ENCODE peak calls at places on chromosomes 13 and 19, in four cellular contexts. Z is colonic mucosa, U is mucosa of descending colon, K is DND-41. S is an unnamed sample.

GRCh38 chr13:109729031-109729870 is 57.1 kb downstream of the IRS2 start:
- DNase-seq in U (no peak), Z (no peak), K (no peak), S (no peak)

GRCh38 chr13:102402292-102402691 is 444 bp upstream of the FGF14 start:
- DNase-seq in Z (no peak), U (no peak), K (no peak), S (peak; percentile 38)

GRCh38 chr19:39599116-39599515 is 3.2 kb upstream of the LGALS13 start:
- DNase-seq in K (peak; percentile 66), U (peak; percentile 20), Z (no peak), S (no peak)

GRCh38 chr13:76637651-76638111 is 248.5 kb downstream of the KCTD12 start:
- DNase-seq in U (no peak), K (no peak), Z (no peak), S (no peak)

GRCh38 chr13:108609353-108609752 is 20.1 kb upstream of the MYO16 start:
- DNase-seq in U (no peak), K (no peak), Z (no peak), S (no peak)

GRCh38 chr19:48672994-48673393 is at the start of gene NTN5:
- DNase-seq in Z (no peak), U (no peak), K (no peak), S (no peak)

GRCh38 chr13:100334209-100334608 is 245.3 kb downstream of the PCCA start:
- DNase-seq in Z (no peak), U (no peak), K (no peak), S (no peak)

GRCh38 chr19:54448037-54448773 is 794 bp upstream of the LENG8 start:
- DNase-seq in Z (peak; percentile 60), K (peak; percentile 48), U (peak; percentile 68), S (peak; percentile 71)

GRCh38 chr13:32734511-32734910 is 148.3 kb downstream of the PDS5B start:
- DNase-seq in K (no peak), Z (no peak), U (no peak), S (peak; percentile 29)

GRCh38 chr13:112624602-112625430 is 36.9 kb upstream of the TUBGCP3 start:
- DNase-seq in K (no peak), Z (no peak), U (no peak), S (no peak)

GRCh38 chr13:113420833-113421600 is 32.3 kb downstream of the ADPRHL1 start:
- DNase-seq in K (peak; percentile 11), U (no peak), Z (no peak), S (no peak)

GRCh38 chr13:79528759-79529191 is 47.8 kb downstream of the NDFIP2 start:
- DNase-seq in U (no peak), Z (no peak), K (no peak), S (no peak)

GRCh38 chr13:113129480-113129879 is 6.9 kb downstream of the F10 start:
- DNase-seq in U (no peak), K (no peak), Z (no peak), S (no peak)

GRCh38 chr19:39765091-39766076 is 13.3 kb upstream of the LEUTX start:
- DNase-seq in U (peak; percentile 74), K (peak; percentile 6), Z (peak; percentile 44), S (peak; percentile 22)

GRCh38 chr13:69856331-69856730 is 251.3 kb upstream of the ATXN8OS start:
- DNase-seq in Z (no peak), U (no peak), K (no peak), S (no peak)

GRCh38 chr13:97413694-97414093 is 20.3 kb upstream of the RAP2A start:
- DNase-seq in Z (no peak), K (no peak), U (no peak), S (no peak)

GRCh38 chr19:6811906-6812305 is 39.4 kb downstream of the VAV1 start:
- DNase-seq in Z (no peak), K (peak; percentile 15), U (peak; percentile 22), S (no peak)

GRCh38 chr13:30739646-30740642 is 4.6 kb downstream of the ALOX5AP start:
- DNase-seq in K (peak; percentile 17), U (no peak), Z (no peak), S (no peak)

GRCh38 chr13:67392014-67392413 is 161.9 kb upstream of the PCDH9 start:
- DNase-seq in K (no peak), Z (no peak), U (no peak), S (no peak)

GRCh38 chr13:87058786-87059329 is 612.3 kb upstream of the SLITRK5 start:
- DNase-seq in K (no peak), U (no peak), Z (no peak), S (no peak)

GRCh38 chr13:102405499-102406079 is 3.7 kb upstream of the FGF14 start:
- DNase-seq in K (peak; percentile 24), Z (no peak), U (no peak), S (no peak)

GRCh38 chr13:74230984-74231443 is 96.8 kb upstream of the KLF12 start:
- DNase-seq in Z (no peak), U (no peak), K (no peak), S (no peak)

GRCh38 chr13:27170521-27171243 is 929 bp downstream of the USP12 start:
- DNase-seq in U (peak; percentile 51), Z (peak; percentile 50), K (peak; percentile 67), S (peak; percentile 44)

GRCh38 chr13:48511621-48512232 is 21.2 kb downstream of the RCBTB2 start:
- DNase-seq in Z (no peak), U (no peak), K (no peak), S (no peak)

GRCh38 chr13:92767468-92767867 is 459.1 kb upstream of the GPC6 start:
- DNase-seq in K (no peak), Z (no peak), U (no peak), S (no peak)

GRCh38 chr13:38875186-38875875 is 115.3 kb downstream of the STOML3 start:
- DNase-seq in K (no peak), Z (no peak), U (no peak), S (no peak)

GRCh38 chr19:49866933-49867782 is at the start of gene PNKP:
- DNase-seq in K (peak; percentile 92), Z (peak; percentile 91), U (peak; percentile 91), S (peak; percentile 88)

GRCh38 chr13:72645521-72645920 is 81.9 kb downstream of the MZT1 start:
- DNase-seq in K (no peak), Z (no peak), U (no peak), S (no peak)

GRCh38 chr13:72652681-72653080 is 74.7 kb downstream of the MZT1 start:
- DNase-seq in U (no peak), Z (no peak), K (no peak), S (no peak)

GRCh38 chr13:72643339-72643989 is 84.0 kb downstream of the MZT1 start:
- DNase-seq in K (peak; percentile 56), U (peak; percentile 91), Z (peak; percentile 75), S (peak; percentile 19)

GRCh38 chr13:72651196-72651595 is 76.2 kb downstream of the MZT1 start:
- DNase-seq in U (no peak), K (no peak), Z (no peak), S (no peak)

DNA sequence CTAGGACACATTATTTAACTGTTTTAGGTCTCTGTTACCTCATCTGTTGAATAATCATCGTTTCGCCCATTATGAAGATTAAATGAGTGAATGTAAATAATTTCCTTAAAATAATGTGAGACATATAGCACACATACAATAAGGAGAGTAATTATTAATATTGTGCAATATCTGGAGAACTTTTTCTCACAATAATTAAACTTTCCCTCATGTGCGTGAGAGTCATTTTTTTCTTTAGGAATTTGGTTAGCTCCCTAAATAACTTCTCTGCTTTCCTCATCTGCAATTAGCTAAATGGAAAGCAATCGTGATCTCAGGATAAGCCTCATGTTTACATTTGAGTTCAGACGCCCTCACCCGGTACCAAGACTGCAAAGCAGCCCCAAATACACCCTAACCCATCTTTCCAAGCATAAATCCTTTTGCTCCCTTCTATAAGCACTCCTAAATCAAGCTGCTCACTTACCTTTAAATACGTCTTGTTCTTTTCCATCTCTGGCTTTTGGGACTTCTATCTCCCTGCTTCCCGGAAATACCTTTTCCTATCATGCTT is 78.8 kb downstream of the MZT1 start:
- DNase-seq in Z (no peak), U (no peak), K (no peak), S (no peak)
- TF ChIP-seq CTCF in Z (no peak), U (no peak), K (no peak), S (no peak)

DNA sequence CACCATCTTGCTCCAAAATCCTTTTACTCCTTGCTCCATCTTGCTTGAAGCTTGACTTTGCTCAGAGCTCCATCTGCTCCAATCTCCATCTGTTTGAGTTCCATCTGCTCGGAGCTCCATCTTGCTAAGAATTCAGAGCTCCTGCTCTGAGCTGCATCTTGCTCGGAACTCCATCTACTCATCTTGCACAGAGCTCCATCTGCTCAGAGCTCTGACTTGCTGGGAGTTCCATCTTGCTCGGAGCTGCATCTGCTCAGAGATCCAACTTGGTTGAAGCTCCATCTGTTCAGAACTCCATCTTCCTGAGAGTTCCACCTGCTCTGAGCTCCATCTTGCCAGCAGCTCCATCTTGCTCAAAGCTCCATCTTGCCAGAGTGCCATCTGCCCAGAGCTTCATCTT is 80.6 kb upstream of the ZNF98 start:
- DNase-seq in U (no peak), K (no peak), Z (no peak), S (no peak)
- H3K9me3 ChIP-seq in U (peaks cover 94% of the 10 kb centered on the region), K (peaks cover 22% of the 10 kb centered on the region), Z (no peaks in the 10 kb centered on the region), S (no peaks in the 10 kb centered on the region)

DNA sequence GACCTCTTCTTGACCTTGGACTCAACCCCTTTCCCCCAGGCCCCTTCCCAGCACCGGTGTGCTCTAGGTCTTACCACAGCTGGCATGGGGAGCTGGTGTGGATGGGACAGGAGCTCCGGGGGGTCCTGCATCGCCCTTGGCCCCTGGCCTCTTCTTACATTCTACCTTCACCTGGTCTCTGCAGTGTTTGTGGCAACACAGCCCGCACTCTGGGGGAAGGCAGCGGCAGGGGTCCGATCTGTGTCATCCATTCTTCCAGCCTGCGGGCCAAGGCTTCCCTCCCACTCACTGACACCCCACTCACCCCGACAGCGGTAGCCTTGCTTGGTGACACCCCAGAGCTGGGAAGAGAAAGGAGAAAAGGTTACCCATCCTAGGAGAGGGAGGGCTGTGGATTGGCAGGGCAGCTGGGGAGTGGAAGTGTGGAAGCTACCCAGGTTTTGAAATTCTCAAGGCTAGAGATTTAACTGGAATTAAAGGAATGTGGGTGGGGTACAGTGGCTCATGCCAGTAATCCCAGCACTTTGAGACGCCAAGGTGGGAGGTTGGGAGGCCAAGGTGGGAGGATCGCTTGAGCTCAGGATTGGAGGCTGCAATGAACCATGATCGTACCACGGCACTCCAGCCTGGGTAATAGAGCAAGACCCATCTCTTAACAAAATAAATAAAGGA is 8.3 kb downstream of the FAM98C start:
- DNase-seq in K (no peak), U (no peak), Z (no peak), S (no peak)
- H3K4me1 ChIP-seq in K (no peaks in the 10 kb centered on the region), U (no peaks in the 10 kb centered on the region), Z (no peaks in the 10 kb centered on the region), S (no peaks in the 10 kb centered on the region)

DNA sequence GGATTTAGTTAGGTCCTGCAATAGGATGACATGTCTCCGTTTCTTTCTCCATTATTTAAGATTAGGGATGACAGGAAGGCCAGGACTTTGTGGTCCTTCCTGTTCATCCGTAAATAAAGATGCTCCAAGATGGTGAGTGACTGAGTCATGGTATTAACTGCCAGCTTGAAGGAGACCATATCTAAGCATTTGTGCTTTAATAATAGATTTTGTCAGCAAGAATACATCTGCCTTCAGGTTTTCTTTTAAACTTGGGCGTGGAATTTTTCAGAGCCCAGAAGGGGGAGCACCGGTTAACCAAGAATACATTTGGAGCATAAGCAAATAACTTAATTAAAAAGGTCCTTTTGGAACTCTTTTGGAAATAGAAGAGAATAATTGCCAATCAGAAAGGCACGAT is 68.2 kb downstream of the ARHGAP35 start:
- DNase-seq in Z (no peak), U (no peak), K (no peak), S (no peak)
- TF ChIP-seq CTCF in Z (no peak), U (no peak), K (no peak), S (no peak)

GRCh38 chr19:2867025-2867991 is at the start of gene ZNF556:
- DNase-seq in K (peak; percentile 32), U (peak; percentile 13), Z (no peak), S (no peak)
- H3K9me3 ChIP-seq in K (no peaks in the 10 kb centered on the region), U (no peaks in the 10 kb centered on the region), Z (no peaks in the 10 kb centered on the region), S (no peaks in the 10 kb centered on the region)

GRCh38 chr19:19385900-19386339 is 19.6 kb upstream of the GATAD2A start:
- DNase-seq in K (peak; percentile 68), Z (no peak), U (no peak), S (no peak)
- H3K4me1 ChIP-seq in K (peaks cover 53% of the 10 kb centered on the region), Z (peaks cover 26% of the 10 kb centered on the region), U (peaks cover 46% of the 10 kb centered on the region), S (peaks cover 58% of the 10 kb centered on the region)

S was measured in body of pancreas.